ENCODE peak calls at places on chromosomes 11 and 22, in seven cellular contexts. I is K562, P is PC-3, J is kidney, N is neuronal stem cell, U is fibroblast of lung, V is GM23248. C is an unnamed sample.

GRCh38 chr22:49232319-49233067 is 595.2 kb downstream of the BRD1 start:
- DNase-seq in N (peak), P (no peak), U (no peak), J (no peak), V (no peak), I (no peak), C (no peak)

GRCh38 chr11:116913000-116913399 is 75.6 kb upstream of the APOA1 start:
- DNase-seq in U (peak), I (no peak), N (no peak), J (no peak), P (peak), V (peak), C (no peak)

GRCh38 chr22:24445481-24446290 is 18.3 kb downstream of the ADORA2A start:
- DNase-seq in U (no peak), V (no peak), J (peak), I (peak), N (peak), P (no peak), C (peak)

GRCh38 chr11:79312591-79313267 is 128.1 kb downstream of the TENM4 start:
- DNase-seq in N (no peak), J (no peak), U (peak), V (no peak), P (no peak), I (no peak), C (no peak)

GRCh38 chr11:72954860-72955259 is 140.6 kb downstream of the ATG16L2 start:
- DNase-seq in J (no peak), N (no peak), U (no peak), V (no peak), P (no peak), I (no peak), C (no peak)

GRCh38 chr22:20405291-20405930 is 11.5 kb downstream of the ZNF74 start:
- DNase-seq in N (no peak), J (no peak), V (no peak), U (no peak), P (no peak), I (no peak), C (no peak)

GRCh38 chr22:17964153-17964552 is 60.2 kb downstream of the MICAL3 start:
- DNase-seq in J (peak), P (no peak), U (no peak), I (no peak), V (no peak), N (no peak), C (peak)

GRCh38 chr11:613369-613968 is 2.3 kb downstream of the IRF7 start:
- DNase-seq in I (peak), U (peak), N (peak), J (peak), V (no peak), P (peak), C (peak)

GRCh38 chr11:95556342-95557151 is 233.0 kb downstream of the FAM76B start:
- DNase-seq in P (no peak), I (no peak), U (peak), N (peak), J (no peak), V (peak), C (peak)

GRCh38 chr22:30453731-30454510 is 17.9 kb downstream of the SEC14L3 start:
- DNase-seq in P (no peak), I (peak), J (no peak), N (no peak), V (peak), U (peak), C (peak)

GRCh38 chr11:16912607-16913006 is 101.6 kb downstream of the PLEKHA7 start:
- DNase-seq in U (no peak), J (no peak), V (no peak), I (no peak), N (no peak), P (peak), C (no peak)

GRCh38 chr22:46845281-46846153 is 83.1 kb downstream of the TBC1D22A start:
- DNase-seq in N (no peak), V (peak), J (no peak), I (no peak), U (peak), P (peak), C (no peak)

GRCh38 chr11:76796511-76797203 is 13.5 kb downstream of the TSKU start:
- DNase-seq in I (no peak), J (no peak), P (no peak), N (no peak), V (no peak), U (no peak), C (no peak)

GRCh38 chr22:31615940-31616314 is 46.1 kb downstream of the PISD start:
- DNase-seq in P (no peak), U (no peak), V (no peak), N (no peak), J (peak), I (no peak), C (no peak)

GRCh38 chr11:22512457-22512856 is 113.2 kb downstream of the FANCF start:
- DNase-seq in J (no peak), I (no peak), P (no peak), N (no peak), V (no peak), U (no peak), C (no peak)

GRCh38 chr22:28051787-28052356 is 132.8 kb upstream of the PITPNB start:
- DNase-seq in I (peak), U (peak), P (peak), J (no peak), N (peak), V (peak), C (peak)

GRCh38 chr11:124277207-124277606 is 21.0 kb downstream of the OR8G5 start:
- DNase-seq in N (no peak), I (no peak), P (no peak), J (peak), U (no peak), V (no peak), C (no peak)

GRCh38 chr11:46674463-46675287 is 25.7 kb downstream of the ARHGAP1 start:
- DNase-seq in V (no peak), J (peak), P (no peak), I (peak), N (peak), U (no peak), C (peak)

GRCh38 chr11:77075425-77075905 is 8.7 kb downstream of the CAPN5 start:
- DNase-seq in N (no peak), I (no peak), V (no peak), P (no peak), U (no peak), J (no peak), C (no peak)

GRCh38 chr11:119099707-119100106 is 1.9 kb downstream of the DPAGT1 start:
- DNase-seq in V (no peak), U (no peak), N (no peak), P (no peak), I (no peak), J (no peak), C (no peak)
- H3K9ac ChIP-seq in V (peak), U (no peak), N (no peak), P (peak), I (peak), J (no peak), C (no peak)

DNA sequence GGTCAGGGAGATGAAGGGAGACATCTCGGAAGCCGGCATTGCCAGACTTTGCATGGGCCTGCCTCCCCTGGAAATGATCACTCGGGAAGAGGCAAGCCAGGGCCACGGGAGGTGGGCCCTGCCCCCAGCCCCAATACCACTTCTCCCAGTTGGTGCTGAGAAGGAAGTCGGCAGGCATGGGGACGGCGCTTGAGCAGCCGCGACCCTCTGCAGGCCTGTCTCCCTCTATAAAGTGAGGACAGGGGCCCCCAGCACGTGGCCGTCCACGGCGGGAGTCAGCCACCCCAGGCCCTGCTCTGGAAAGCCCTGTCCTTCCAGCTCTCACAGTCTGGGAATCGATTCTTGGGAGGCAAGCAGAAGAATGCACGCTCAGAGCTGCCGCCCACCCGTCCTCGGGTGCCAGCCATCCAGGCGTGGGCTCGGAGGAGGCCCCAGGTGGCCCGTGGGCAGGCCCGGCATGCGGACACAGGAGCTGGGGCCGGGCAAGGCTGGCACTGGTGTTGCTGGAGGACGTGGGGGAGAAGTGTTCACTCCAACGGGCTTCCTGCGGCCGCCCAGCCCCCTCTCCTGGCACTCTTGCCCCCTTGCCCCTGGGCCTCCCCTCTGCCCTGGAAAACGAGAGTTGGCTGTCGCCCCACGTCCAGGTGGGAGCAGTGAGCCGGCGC is 77.4 kb downstream of the CACNA1I start:
- DNase-seq in P (no peak), N (no peak), J (no peak), U (no peak), I (no peak), V (no peak), C (no peak)
- H3K4me3 ChIP-seq in P (no peak), N (no peak), J (no peak), U (no peak), I (no peak), V (no peak), C (no peak)

GRCh38 chr22:41681616-41682015 is 7.1 kb downstream of the SNU13 start:
- DNase-seq in P (no peak), U (no peak), N (no peak), J (no peak), I (peak), V (peak), C (no peak)
- H3K9ac ChIP-seq in P (peak), U (peak), N (no peak), J (peak), I (peak), V (peak), C (peak)

GRCh38 chr22:22030493-22031182 is 48.1 kb upstream of the TOP3B start:
- DNase-seq in U (peak), I (peak), N (no peak), P (no peak), V (no peak), J (no peak), C (peak)
- H3K4me3 ChIP-seq in U (no peak), I (no peak), N (no peak), P (no peak), V (no peak), J (no peak), C (no peak)

GRCh38 chr11:35144103-35144741 is 5.3 kb downstream of the CD44 start:
- DNase-seq in J (no peak), P (peak), N (no peak), V (peak), I (no peak), U (peak), C (no peak)
- H3K9ac ChIP-seq in J (no peak), P (peak), N (no peak), V (peak), I (no peak), U (peak), C (no peak)